ENCODE peak calls at places on chromosomes 6 and 20, in six cellular contexts. One of them, this sample, is unnamed.

GRCh38 chr6:30881987-30882763 is 2.1 kb upstream of the DDR1 start:
- DNase-seq in naive thymus-derived CD8-positive, alpha-beta T cell: no peak
- DNase-seq in D721Med: no peak
- DNase-seq in mesendoderm: peak
- DNase-seq in HS-5: no peak
- DNase-seq in endothelial cell: no peak
- DNase-seq in this sample: no peak

GRCh38 chr6:112501705-112502104 is 154.6 kb downstream of the RFPL4B start:
- DNase-seq in naive thymus-derived CD8-positive, alpha-beta T cell: no peak
- DNase-seq in D721Med: no peak
- DNase-seq in mesendoderm: peak
- DNase-seq in HS-5: no peak
- DNase-seq in endothelial cell: peak
- DNase-seq in this sample: no peak

GRCh38 chr6:125570546-125570945 is 178.9 kb upstream of the HEY2 start:
- DNase-seq in naive thymus-derived CD8-positive, alpha-beta T cell: no peak
- DNase-seq in D721Med: no peak
- DNase-seq in mesendoderm: no peak
- DNase-seq in HS-5: no peak
- DNase-seq in endothelial cell: no peak
- DNase-seq in this sample: no peak

GRCh38 chr20:23139524-23139923 is 53.4 kb upstream of the CD93 start:
- DNase-seq in naive thymus-derived CD8-positive, alpha-beta T cell: no peak
- DNase-seq in D721Med: no peak
- DNase-seq in mesendoderm: no peak
- DNase-seq in HS-5: no peak
- DNase-seq in endothelial cell: no peak
- DNase-seq in this sample: no peak

GRCh38 chr20:45138451-45139300 is 14.4 kb upstream of the WFDC12 start:
- DNase-seq in naive thymus-derived CD8-positive, alpha-beta T cell: peak
- DNase-seq in D721Med: no peak
- DNase-seq in mesendoderm: peak
- DNase-seq in HS-5: no peak
- DNase-seq in endothelial cell: peak
- DNase-seq in this sample: no peak

GRCh38 chr6:31901415-31901952 is 402 bp downstream of the ZBTB12 start:
- DNase-seq in naive thymus-derived CD8-positive, alpha-beta T cell: peak
- DNase-seq in D721Med: no peak
- DNase-seq in mesendoderm: no peak
- DNase-seq in HS-5: no peak
- DNase-seq in endothelial cell: no peak
- DNase-seq in this sample: peak

GRCh38 chr20:51319522-51319921 is 223.0 kb downstream of the NFATC2 start:
- DNase-seq in naive thymus-derived CD8-positive, alpha-beta T cell: no peak
- DNase-seq in D721Med: no peak
- DNase-seq in mesendoderm: no peak
- DNase-seq in HS-5: no peak
- DNase-seq in endothelial cell: no peak
- DNase-seq in this sample: no peak

GRCh38 chr20:63895886-63896135 is 885 bp downstream of the DNAJC5 start:
- DNase-seq in naive thymus-derived CD8-positive, alpha-beta T cell: no peak
- DNase-seq in D721Med: no peak
- DNase-seq in mesendoderm: no peak
- DNase-seq in HS-5: no peak
- DNase-seq in endothelial cell: no peak
- DNase-seq in this sample: no peak

GRCh38 chr20:2692036-2692885 is at the start of gene EBF4:
- DNase-seq in naive thymus-derived CD8-positive, alpha-beta T cell: peak
- DNase-seq in D721Med: peak
- DNase-seq in mesendoderm: peak
- DNase-seq in HS-5: no peak
- DNase-seq in endothelial cell: no peak
- DNase-seq in this sample: peak

GRCh38 chr6:36949636-36950035 is 4.9 kb upstream of the PI16 start:
- DNase-seq in naive thymus-derived CD8-positive, alpha-beta T cell: no peak
- DNase-seq in D721Med: no peak
- DNase-seq in mesendoderm: no peak
- DNase-seq in HS-5: peak
- DNase-seq in endothelial cell: no peak
- DNase-seq in this sample: no peak

GRCh38 chr6:68593558-68593957 is 41.5 kb upstream of the ADGRB3 start:
- DNase-seq in naive thymus-derived CD8-positive, alpha-beta T cell: no peak
- DNase-seq in D721Med: no peak
- DNase-seq in mesendoderm: no peak
- DNase-seq in HS-5: no peak
- DNase-seq in endothelial cell: no peak
- DNase-seq in this sample: no peak

GRCh38 chr6:136955123-136955522 is 33.0 kb downstream of the SLC35D3 start:
- DNase-seq in naive thymus-derived CD8-positive, alpha-beta T cell: no peak
- DNase-seq in D721Med: no peak
- DNase-seq in mesendoderm: no peak
- DNase-seq in HS-5: no peak
- DNase-seq in endothelial cell: no peak
- DNase-seq in this sample: no peak

GRCh38 chr6:140178550-140179334 is 804.3 kb upstream of the CITED2 start:
- DNase-seq in naive thymus-derived CD8-positive, alpha-beta T cell: no peak
- DNase-seq in D721Med: no peak
- DNase-seq in mesendoderm: no peak
- DNase-seq in HS-5: peak
- DNase-seq in endothelial cell: no peak
- DNase-seq in this sample: no peak

GRCh38 chr20:17956099-17956685 is 12.4 kb downstream of the SNX5 start:
- DNase-seq in naive thymus-derived CD8-positive, alpha-beta T cell: no peak
- DNase-seq in D721Med: no peak
- DNase-seq in mesendoderm: no peak
- DNase-seq in HS-5: no peak
- DNase-seq in endothelial cell: no peak
- DNase-seq in this sample: no peak

GRCh38 chr6:38371312-38371672 is 268.4 kb downstream of the BTBD9 start:
- DNase-seq in naive thymus-derived CD8-positive, alpha-beta T cell: no peak
- DNase-seq in D721Med: no peak
- DNase-seq in mesendoderm: no peak
- DNase-seq in HS-5: no peak
- DNase-seq in endothelial cell: no peak
- DNase-seq in this sample: no peak

GRCh38 chr20:25081730-25082497 is at the start of gene VSX1:
- DNase-seq in naive thymus-derived CD8-positive, alpha-beta T cell: no peak
- DNase-seq in D721Med: no peak
- DNase-seq in mesendoderm: no peak
- DNase-seq in HS-5: no peak
- DNase-seq in endothelial cell: no peak
- DNase-seq in this sample: no peak

GRCh38 chr6:112839525-112839961 is 492.4 kb downstream of the RFPL4B start:
- DNase-seq in naive thymus-derived CD8-positive, alpha-beta T cell: no peak
- DNase-seq in D721Med: no peak
- DNase-seq in mesendoderm: no peak
- DNase-seq in HS-5: no peak
- DNase-seq in endothelial cell: no peak
- DNase-seq in this sample: no peak

GRCh38 chr6:123771126-123771525 is 32.5 kb upstream of the NKAIN2 start:
- DNase-seq in naive thymus-derived CD8-positive, alpha-beta T cell: no peak
- DNase-seq in D721Med: no peak
- DNase-seq in mesendoderm: peak
- DNase-seq in HS-5: no peak
- DNase-seq in endothelial cell: no peak
- DNase-seq in this sample: no peak

GRCh38 chr6:36514554-36515456 is 32.5 kb downstream of the STK38 start:
- DNase-seq in naive thymus-derived CD8-positive, alpha-beta T cell: no peak
- DNase-seq in D721Med: no peak
- DNase-seq in mesendoderm: no peak
- DNase-seq in HS-5: no peak
- DNase-seq in endothelial cell: no peak
- DNase-seq in this sample: no peak

GRCh38 chr20:1423625-1424106 is 30.8 kb upstream of the FKBP1A start:
- DNase-seq in naive thymus-derived CD8-positive, alpha-beta T cell: no peak
- DNase-seq in D721Med: no peak
- DNase-seq in mesendoderm: peak
- DNase-seq in HS-5: no peak
- DNase-seq in endothelial cell: peak
- DNase-seq in this sample: no peak

GRCh38 chr20:47574616-47575401 is 73.1 kb downstream of the NCOA3 start:
- DNase-seq in naive thymus-derived CD8-positive, alpha-beta T cell: no peak
- DNase-seq in D721Med: no peak
- DNase-seq in mesendoderm: no peak
- DNase-seq in HS-5: no peak
- DNase-seq in endothelial cell: no peak
- DNase-seq in this sample: no peak

GRCh38 chr6:26053929-26054658 is 33.1 kb upstream of the HFE start:
- DNase-seq in naive thymus-derived CD8-positive, alpha-beta T cell: no peak
- DNase-seq in D721Med: no peak
- DNase-seq in mesendoderm: no peak
- DNase-seq in HS-5: no peak
- DNase-seq in endothelial cell: no peak
- DNase-seq in this sample: no peak

GRCh38 chr6:41780623-41781301 is at the start of gene PRICKLE4:
- DNase-seq in naive thymus-derived CD8-positive, alpha-beta T cell: no peak
- DNase-seq in D721Med: no peak
- DNase-seq in mesendoderm: peak
- DNase-seq in HS-5: no peak
- DNase-seq in endothelial cell: peak
- DNase-seq in this sample: no peak

This sample was measured in B cell.